ENCODE peak calls at places on chromosomes 2 and 18, in six cellular contexts. K is stimulated activated CD4-positive, alpha-beta T cell treated with anti-CD3 and anti-CD28 coated beads, Interleukin-4, amount 100 ng/mL, for 24 hours; D is naive thymus-derived CD8-positive, alpha-beta T cell; R is right cardiac atrium; Y is HL-60; V is ELR. S is an unnamed sample.

GRCh38 chr2:42754776-42755140 is 9.2 kb downstream of the OXER1 start:
- DNase-seq in K (no peak), Y (no peak), R (no peak), V (no peak), D (no peak), S (no peak)

GRCh38 chr18:1252534-1252933 is 347.9 kb downstream of the ADCYAP1 start:
- DNase-seq in D (no peak), R (no peak), V (no peak), Y (no peak), K (no peak), S (no peak)

GRCh38 chr18:73577365-73577764 is 570.3 kb downstream of the FBXO15 start:
- DNase-seq in Y (no peak), K (no peak), R (no peak), V (peak; percentile 45), D (no peak), S (no peak)

GRCh38 chr2:46067501-46068292 is 229.5 kb upstream of the EPAS1 start:
- DNase-seq in Y (no peak), K (no peak), D (no peak), R (no peak), V (peak; percentile 99), S (no peak)

GRCh38 chr2:231611273-231612198 is 18.9 kb downstream of the TEX44 start:
- DNase-seq in K (peak; percentile 75), V (peak; percentile 93), Y (peak; percentile 69), D (no peak), R (no peak), S (peak; percentile 38)

GRCh38 chr2:69238449-69239031 is 148.5 kb downstream of the GFPT1 start:
- DNase-seq in D (no peak), Y (no peak), R (no peak), V (peak; percentile 84), K (no peak), S (no peak)

GRCh38 chr2:37907480-37908070 is 17.5 kb upstream of the RMDN2 start:
- DNase-seq in V (no peak), R (no peak), D (no peak), K (no peak), Y (no peak), S (no peak)

GRCh38 chr18:68354176-68354575 is 360.7 kb downstream of the TMX3 start:
- DNase-seq in D (no peak), Y (no peak), K (no peak), R (no peak), V (no peak), S (no peak)

GRCh38 chr2:130864830-130865229 is 28.1 kb downstream of the ARHGEF4 start:
- DNase-seq in Y (peak; percentile 62), D (peak; percentile 14), V (peak; percentile 71), K (no peak), R (no peak), S (peak; percentile 27)

GRCh38 chr18:21660078-21660477 is 44.5 kb downstream of the ABHD3 start:
- DNase-seq in R (no peak), D (no peak), K (no peak), Y (no peak), V (no peak), S (no peak)

S was measured in heart right ventricle.